ENCODE peak calls at places on chromosomes 13 and 19, in eight cellular contexts. One of them, this sample, is unnamed.

GRCh38 chr19:5823579-5824281 is 15.8 kb downstream of the FUT6 start:
- DNase-seq in lower leg skin: no peak
- DNase-seq in adrenal gland: no peak
- DNase-seq in tibial nerve: no peak
- DNase-seq in body of pancreas: peak; percentile 29
- DNase-seq in H1: peak; percentile 78
- DNase-seq in heart left ventricle: no peak
- DNase-seq in A549: peak; percentile 53
- DNase-seq in this sample: no peak

GRCh38 chr13:79491715-79492114 is 10.8 kb downstream of the NDFIP2 start:
- DNase-seq in H1: no peak
- DNase-seq in lower leg skin: no peak
- DNase-seq in body of pancreas: no peak
- DNase-seq in heart left ventricle: no peak
- DNase-seq in adrenal gland: no peak
- DNase-seq in tibial nerve: no peak
- DNase-seq in A549: no peak
- DNase-seq in this sample: no peak

GRCh38 chr13:97743946-97744345 is 209.5 kb upstream of the IPO5 start:
- DNase-seq in lower leg skin: no peak
- DNase-seq in heart left ventricle: no peak
- DNase-seq in A549: no peak
- DNase-seq in body of pancreas: no peak
- DNase-seq in adrenal gland: no peak
- DNase-seq in tibial nerve: no peak
- DNase-seq in H1: no peak
- DNase-seq in this sample: no peak

GRCh38 chr19:55585658-55586339 is 5.2 kb upstream of the ZNF579 start:
- DNase-seq in body of pancreas: peak; percentile 68
- DNase-seq in tibial nerve: peak; percentile 36
- DNase-seq in lower leg skin: no peak
- DNase-seq in heart left ventricle: peak; percentile 88
- DNase-seq in H1: peak; percentile 92
- DNase-seq in A549: no peak
- DNase-seq in adrenal gland: peak; percentile 83
- DNase-seq in this sample: no peak

GRCh38 chr13:59269476-59269875 is 894.3 kb downstream of the DIAPH3 start:
- DNase-seq in lower leg skin: no peak
- DNase-seq in tibial nerve: no peak
- DNase-seq in heart left ventricle: no peak
- DNase-seq in adrenal gland: no peak
- DNase-seq in A549: no peak
- DNase-seq in H1: no peak
- DNase-seq in body of pancreas: no peak
- DNase-seq in this sample: no peak

GRCh38 chr19:40703029-40703755 is 12.7 kb upstream of the NUMBL start:
- DNase-seq in adrenal gland: no peak
- DNase-seq in tibial nerve: no peak
- DNase-seq in heart left ventricle: no peak
- DNase-seq in body of pancreas: no peak
- DNase-seq in H1: no peak
- DNase-seq in A549: no peak
- DNase-seq in lower leg skin: no peak
- DNase-seq in this sample: no peak

GRCh38 chr13:72726721-72727416 is 560 bp downstream of the MZT1 start:
- DNase-seq in A549: peak; percentile 7
- DNase-seq in heart left ventricle: peak; percentile 34
- DNase-seq in adrenal gland: peak; percentile 34
- DNase-seq in body of pancreas: peak; percentile 45
- DNase-seq in H1: no peak
- DNase-seq in lower leg skin: peak; percentile 31
- DNase-seq in tibial nerve: no peak
- DNase-seq in this sample: peak; percentile 22

GRCh38 chr19:18401580-18402112 is 4.2 kb upstream of the LRRC25 start:
- DNase-seq in lower leg skin: peak; percentile 74
- DNase-seq in heart left ventricle: peak; percentile 72
- DNase-seq in body of pancreas: no peak
- DNase-seq in tibial nerve: no peak
- DNase-seq in A549: no peak
- DNase-seq in adrenal gland: peak; percentile 72
- DNase-seq in H1: no peak
- DNase-seq in this sample: no peak

GRCh38 chr19:38737921-38738731 is 6.1 kb downstream of the CAPN12 start:
- DNase-seq in adrenal gland: peak; percentile 25
- DNase-seq in H1: no peak
- DNase-seq in A549: no peak
- DNase-seq in heart left ventricle: no peak
- DNase-seq in body of pancreas: no peak
- DNase-seq in tibial nerve: no peak
- DNase-seq in lower leg skin: no peak
- DNase-seq in this sample: no peak

GRCh38 chr19:45824531-45825262 is 9.6 kb upstream of the RSPH6A start:
- DNase-seq in H1: no peak
- DNase-seq in adrenal gland: no peak
- DNase-seq in body of pancreas: no peak
- DNase-seq in heart left ventricle: no peak
- DNase-seq in tibial nerve: no peak
- DNase-seq in lower leg skin: no peak
- DNase-seq in A549: no peak
- DNase-seq in this sample: no peak

GRCh38 chr13:80341771-80342271 is 895 bp upstream of the SPRY2 start:
- DNase-seq in heart left ventricle: peak; percentile 61
- DNase-seq in adrenal gland: peak; percentile 57
- DNase-seq in body of pancreas: peak; percentile 56
- DNase-seq in lower leg skin: no peak
- DNase-seq in H1: no peak
- DNase-seq in tibial nerve: no peak
- DNase-seq in A549: no peak
- DNase-seq in this sample: no peak

GRCh38 chr13:50589139-50589538 is 254.4 kb downstream of the DLEU7 start:
- DNase-seq in lower leg skin: no peak
- DNase-seq in body of pancreas: no peak
- DNase-seq in H1: no peak
- DNase-seq in adrenal gland: peak; percentile 24
- DNase-seq in heart left ventricle: no peak
- DNase-seq in A549: no peak
- DNase-seq in tibial nerve: no peak
- DNase-seq in this sample: no peak

GRCh38 chr19:55624109-55625003 is at the start of gene ZNF784:
- DNase-seq in lower leg skin: peak; percentile 89
- DNase-seq in adrenal gland: peak; percentile 95
- DNase-seq in heart left ventricle: peak; percentile 94
- DNase-seq in A549: peak; percentile 89
- DNase-seq in H1: peak; percentile 95
- DNase-seq in tibial nerve: peak; percentile 92
- DNase-seq in body of pancreas: peak; percentile 95
- DNase-seq in this sample: peak; percentile 87

GRCh38 chr19:28166025-28166424 is 1046.9 kb downstream of the UQCRFS1 start:
- DNase-seq in A549: no peak
- DNase-seq in lower leg skin: no peak
- DNase-seq in H1: no peak
- DNase-seq in heart left ventricle: no peak
- DNase-seq in adrenal gland: no peak
- DNase-seq in body of pancreas: no peak
- DNase-seq in tibial nerve: no peak
- DNase-seq in this sample: no peak

GRCh38 chr19:3606174-3606689 is 443 bp downstream of the TBXA2R start:
- DNase-seq in adrenal gland: peak; percentile 62
- DNase-seq in tibial nerve: no peak
- DNase-seq in H1: peak; percentile 62
- DNase-seq in A549: no peak
- DNase-seq in heart left ventricle: no peak
- DNase-seq in lower leg skin: no peak
- DNase-seq in body of pancreas: peak; percentile 53
- DNase-seq in this sample: no peak

GRCh38 chr13:51451467-51452390 is 1.1 kb downstream of the INTS6 start:
- DNase-seq in heart left ventricle: peak; percentile 86
- DNase-seq in tibial nerve: peak; percentile 62
- DNase-seq in lower leg skin: peak; percentile 76
- DNase-seq in adrenal gland: peak; percentile 89
- DNase-seq in H1: peak; percentile 77
- DNase-seq in A549: peak; percentile 41
- DNase-seq in body of pancreas: peak; percentile 84
- DNase-seq in this sample: peak; percentile 32

GRCh38 chr13:110856941-110857835 is 57.7 kb downstream of the ANKRD10 start:
- DNase-seq in tibial nerve: no peak
- DNase-seq in heart left ventricle: no peak
- DNase-seq in adrenal gland: no peak
- DNase-seq in body of pancreas: no peak
- DNase-seq in H1: no peak
- DNase-seq in A549: no peak
- DNase-seq in lower leg skin: no peak
- DNase-seq in this sample: no peak

GRCh38 chr13:30869491-30869890 is 36.6 kb upstream of the MEDAG start:
- DNase-seq in heart left ventricle: no peak
- DNase-seq in body of pancreas: no peak
- DNase-seq in H1: no peak
- DNase-seq in adrenal gland: no peak
- DNase-seq in tibial nerve: no peak
- DNase-seq in lower leg skin: no peak
- DNase-seq in A549: no peak
- DNase-seq in this sample: no peak

GRCh38 chr19:49811328-49811727 is 1.8 kb downstream of the FUZ start:
- DNase-seq in adrenal gland: no peak
- DNase-seq in A549: no peak
- DNase-seq in H1: no peak
- DNase-seq in tibial nerve: no peak
- DNase-seq in body of pancreas: no peak
- DNase-seq in heart left ventricle: no peak
- DNase-seq in lower leg skin: no peak
- DNase-seq in this sample: no peak

GRCh38 chr19:2240881-2241760 is 4.5 kb downstream of the SF3A2 start:
- DNase-seq in A549: no peak
- DNase-seq in lower leg skin: no peak
- DNase-seq in heart left ventricle: no peak
- DNase-seq in adrenal gland: no peak
- DNase-seq in tibial nerve: no peak
- DNase-seq in H1: no peak
- DNase-seq in body of pancreas: no peak
- DNase-seq in this sample: no peak

GRCh38 chr19:2244122-2244411 is 5.1 kb upstream of the AMH start:
- DNase-seq in tibial nerve: no peak
- DNase-seq in H1: no peak
- DNase-seq in lower leg skin: no peak
- DNase-seq in heart left ventricle: no peak
- DNase-seq in adrenal gland: no peak
- DNase-seq in A549: no peak
- DNase-seq in body of pancreas: no peak
- DNase-seq in this sample: no peak

GRCh38 chr19:2242811-2243210 is 6.2 kb downstream of the SF3A2 start:
- DNase-seq in tibial nerve: no peak
- DNase-seq in H1: no peak
- DNase-seq in body of pancreas: no peak
- DNase-seq in lower leg skin: no peak
- DNase-seq in A549: no peak
- DNase-seq in adrenal gland: no peak
- DNase-seq in heart left ventricle: no peak
- DNase-seq in this sample: no peak

GRCh38 chr19:2243274-2244121 is 5.6 kb upstream of the AMH start:
- DNase-seq in body of pancreas: no peak
- DNase-seq in A549: no peak
- DNase-seq in lower leg skin: no peak
- DNase-seq in H1: no peak
- DNase-seq in adrenal gland: no peak
- DNase-seq in tibial nerve: no peak
- DNase-seq in heart left ventricle: no peak
- DNase-seq in this sample: no peak

GRCh38 chr19:2242092-2242537 is 5.5 kb downstream of the SF3A2 start:
- DNase-seq in adrenal gland: no peak
- DNase-seq in body of pancreas: no peak
- DNase-seq in A549: no peak
- DNase-seq in H1: no peak
- DNase-seq in lower leg skin: no peak
- DNase-seq in tibial nerve: no peak
- DNase-seq in heart left ventricle: no peak
- DNase-seq in this sample: no peak
- TF ChIP-seq POLR2A in adrenal gland: no peak
- TF ChIP-seq POLR2A in body of pancreas: no peak
- TF ChIP-seq POLR2A in A549: no peak
- TF ChIP-seq POLR2A in H1: no peak
- TF ChIP-seq POLR2A in lower leg skin: no peak
- TF ChIP-seq POLR2A in tibial nerve: no peak
- TF ChIP-seq POLR2A in heart left ventricle: no peak
- TF ChIP-seq POLR2A in this sample: no peak

GRCh38 chr19:8515317-8515716 is 1.4 kb upstream of the ZNF414 start:
- DNase-seq in heart left ventricle: no peak
- DNase-seq in body of pancreas: no peak
- DNase-seq in H1: no peak
- DNase-seq in tibial nerve: no peak
- DNase-seq in lower leg skin: no peak
- DNase-seq in adrenal gland: no peak
- DNase-seq in A549: no peak
- DNase-seq in this sample: no peak

GRCh38 chr19:8512115-8512967 is 1.6 kb downstream of the ZNF414 start:
- DNase-seq in heart left ventricle: no peak
- DNase-seq in H1: peak; percentile 84
- DNase-seq in lower leg skin: no peak
- DNase-seq in tibial nerve: no peak
- DNase-seq in adrenal gland: no peak
- DNase-seq in body of pancreas: no peak
- DNase-seq in A549: peak; percentile 38
- DNase-seq in this sample: no peak

GRCh38 chr19:8512991-8513686 is 828 bp downstream of the ZNF414 start:
- DNase-seq in A549: no peak
- DNase-seq in tibial nerve: no peak
- DNase-seq in H1: no peak
- DNase-seq in heart left ventricle: no peak
- DNase-seq in adrenal gland: no peak
- DNase-seq in body of pancreas: no peak
- DNase-seq in lower leg skin: no peak
- DNase-seq in this sample: no peak

GRCh38 chr19:8511573-8512101 is 2.3 kb downstream of the ZNF414 start:
- DNase-seq in lower leg skin: no peak
- DNase-seq in adrenal gland: no peak
- DNase-seq in body of pancreas: no peak
- DNase-seq in H1: peak; percentile 79
- DNase-seq in tibial nerve: no peak
- DNase-seq in heart left ventricle: no peak
- DNase-seq in A549: no peak
- DNase-seq in this sample: no peak

GRCh38 chr19:8513687-8514504 is at the start of gene ZNF414:
- DNase-seq in adrenal gland: peak; percentile 98
- DNase-seq in lower leg skin: peak; percentile 95
- DNase-seq in tibial nerve: peak; percentile 98
- DNase-seq in body of pancreas: peak; percentile 98
- DNase-seq in heart left ventricle: peak; percentile 97
- DNase-seq in A549: peak; percentile 92
- DNase-seq in H1: peak; percentile 99
- DNase-seq in this sample: peak; percentile 98
- TF ChIP-seq POLR2A in adrenal gland: peak; percentile 94
- TF ChIP-seq POLR2A in lower leg skin: no peak
- TF ChIP-seq POLR2A in tibial nerve: peak; percentile 61
- TF ChIP-seq POLR2A in body of pancreas: peak; percentile 94
- TF ChIP-seq POLR2A in heart left ventricle: no peak
- TF ChIP-seq POLR2A in A549: peak; percentile 92
- TF ChIP-seq POLR2A in H1: peak; percentile 96
- TF ChIP-seq POLR2A in this sample: peak; percentile 91

GRCh38 chr19:35994868-35995654 is at the start of gene SDHAF1:
- DNase-seq in lower leg skin: peak; percentile 94
- DNase-seq in tibial nerve: peak; percentile 92
- DNase-seq in H1: peak; percentile 95
- DNase-seq in A549: peak; percentile 100
- DNase-seq in heart left ventricle: peak; percentile 97
- DNase-seq in body of pancreas: peak; percentile 97
- DNase-seq in adrenal gland: peak; percentile 96
- DNase-seq in this sample: peak; percentile 96
- TF ChIP-seq POLR2A in lower leg skin: no peak
- TF ChIP-seq POLR2A in tibial nerve: peak; percentile 52
- TF ChIP-seq POLR2A in H1: no peak
- TF ChIP-seq POLR2A in A549: peak; percentile 99
- TF ChIP-seq POLR2A in heart left ventricle: no peak
- TF ChIP-seq POLR2A in body of pancreas: peak; percentile 95
- TF ChIP-seq POLR2A in adrenal gland: peak; percentile 79
- TF ChIP-seq POLR2A in this sample: peak; percentile 95

GRCh38 chr13:41310963-41311606 is at the start of gene NAA16:
- DNase-seq in tibial nerve: peak; percentile 72
- DNase-seq in H1: peak; percentile 98
- DNase-seq in heart left ventricle: peak; percentile 94
- DNase-seq in adrenal gland: peak; percentile 93
- DNase-seq in body of pancreas: peak; percentile 89
- DNase-seq in A549: peak; percentile 84
- DNase-seq in lower leg skin: peak; percentile 79
- DNase-seq in this sample: peak; percentile 92
- TF ChIP-seq POLR2A in tibial nerve: peak; percentile 52
- TF ChIP-seq POLR2A in H1: peak; percentile 63
- TF ChIP-seq POLR2A in heart left ventricle: no peak
- TF ChIP-seq POLR2A in adrenal gland: peak; percentile 72
- TF ChIP-seq POLR2A in body of pancreas: peak; percentile 70
- TF ChIP-seq POLR2A in A549: peak; percentile 72
- TF ChIP-seq POLR2A in lower leg skin: no peak
- TF ChIP-seq POLR2A in this sample: peak; percentile 83